ENCODE peak calls at places on chromosomes 4 and X, in six cellular contexts. Y is GM10248; N is stimulated activated naive CD8-positive, alpha-beta T cell treated with anti-CD3 and anti-CD28 coated beads, Interleukin-15, Interleukin-2, amounts not matched to agents 100 U/mL and 50 U/mL, for 24 hours; P is lung microvascular endothelial cell; C is fibroblast of the conjunctiva; K is globus pallidus. J is an unnamed sample.

GRCh38 chr4:12471193-12471592 is 1012.9 kb downstream of the RAB28 start:
- DNase-seq in Y (no peak), N (no peak), P (no peak), C (no peak), K (no peak), J (no peak)

GRCh38 chr4:158139086-158139485 is 33.7 kb downstream of the GASK1B start:
- DNase-seq in Y (no peak), N (no peak), P (no peak), C (no peak), K (no peak), J (no peak)

GRCh38 chrX:110435191-110435590 is 76.5 kb downstream of the RTL9 start:
- DNase-seq in Y (no peak), N (no peak), P (no peak), C (no peak), K (no peak), J (no peak)

GRCh38 chrX:153726286-153727107 is 1.8 kb downstream of the ABCD1 start:
- DNase-seq in Y (peak; percentile 83), N (peak; percentile 43), P (peak; percentile 56), C (no peak), K (peak; percentile 37), J (no peak)

GRCh38 chr4:41806807-41807206 is 58.3 kb upstream of the PHOX2B start:
- DNase-seq in Y (no peak), N (no peak), P (no peak), C (no peak), K (no peak), J (no peak)

GRCh38 chr4:78204176-78204575 is 147.1 kb downstream of the FRAS1 start:
- DNase-seq in Y (no peak), N (no peak), P (no peak), C (no peak), K (no peak), J (no peak)

GRCh38 chr4:145167884-145168283 is 12.5 kb downstream of the OTUD4 start:
- DNase-seq in Y (no peak), N (no peak), P (no peak), C (no peak), K (no peak), J (no peak)

GRCh38 chrX:12080265-12080664 is 58.0 kb upstream of the FRMPD4 start:
- DNase-seq in Y (peak; percentile 10), N (no peak), P (peak; percentile 42), C (peak; percentile 4), K (peak; percentile 5), J (peak; percentile 5)

GRCh38 chr4:138775890-138776289 is 239.7 kb upstream of the NOCT start:
- DNase-seq in Y (peak; percentile 18), N (no peak), P (no peak), C (no peak), K (peak; percentile 48), J (no peak)

GRCh38 chr4:139210486-139210885 is 33.5 kb upstream of the ELF2 start:
- DNase-seq in Y (no peak), N (no peak), P (no peak), C (no peak), K (no peak), J (no peak)

GRCh38 chrX:17700976-17701375 is 36.3 kb upstream of the SCML1 start:
- DNase-seq in Y (no peak), N (no peak), P (no peak), C (no peak), K (no peak), J (no peak)

GRCh38 chrX:22078117-22078516 is 46.0 kb downstream of the PHEX start:
- DNase-seq in Y (no peak), N (no peak), P (no peak), C (no peak), K (no peak), J (no peak)

GRCh38 chr4:99507762-99508161 is 3.1 kb upstream of the C4orf17 start:
- DNase-seq in Y (no peak), N (peak; percentile 7), P (no peak), C (no peak), K (no peak), J (no peak)

GRCh38 chr4:8050555-8051206 is 107.9 kb downstream of the ABLIM2 start:
- DNase-seq in Y (no peak), N (no peak), P (peak; percentile 43), C (peak; percentile 17), K (peak; percentile 61), J (peak; percentile 83)

GRCh38 chr4:125420499-125420898 is 105.7 kb downstream of the FAT4 start:
- DNase-seq in Y (no peak), N (no peak), P (no peak), C (no peak), K (no peak), J (no peak)

GRCh38 chr4:1376841-1377605 is 29.2 kb downstream of the NKX1-1 start:
- DNase-seq in Y (no peak), N (no peak), P (no peak), C (no peak), K (no peak), J (no peak)

GRCh38 chr4:126582737-126583136 is 1050.0 kb upstream of the INTU start:
- DNase-seq in Y (no peak), N (no peak), P (no peak), C (peak; percentile 1), K (no peak), J (no peak)

GRCh38 chr4:151430737-151431457 is 21.9 kb downstream of the FHIP1A start:
- DNase-seq in Y (no peak), N (no peak), P (no peak), C (no peak), K (no peak), J (no peak)

GRCh38 chr4:107304699-107305286 is 268.7 kb upstream of the DKK2 start:
- DNase-seq in Y (no peak), N (no peak), P (no peak), C (no peak), K (no peak), J (no peak)

GRCh38 chr4:128350449-128351045 is 62.9 kb upstream of the PGRMC2 start:
- DNase-seq in Y (no peak), N (no peak), P (no peak), C (no peak), K (no peak), J (no peak)

GRCh38 chr4:158810487-158811215 is 41.8 kb downstream of the FNIP2 start:
- DNase-seq in Y (no peak), N (peak; percentile 13), P (peak; percentile 91), C (peak; percentile 64), K (no peak), J (peak; percentile 48)

GRCh38 chr4:101790521-101791188 is at the start of gene BANK1:
- DNase-seq in Y (peak; percentile 85), N (peak; percentile 57), P (peak; percentile 48), C (peak; percentile 5), K (peak; percentile 46), J (peak; percentile 67)

GRCh38 chr4:177530561-177530960 is 88.3 kb upstream of the AGA start:
- DNase-seq in Y (no peak), N (no peak), P (no peak), C (no peak), K (no peak), J (no peak)

GRCh38 chrX:38175140-38175539 is 45.5 kb downstream of the SRPX start:
- DNase-seq in Y (peak; percentile 17), N (peak; percentile 3), P (peak; percentile 55), C (no peak), K (no peak), J (peak; percentile 23)

GRCh38 chr4:55636622-55636999 is 513 bp upstream of the NMU start:
- DNase-seq in Y (no peak), N (no peak), P (no peak), C (no peak), K (no peak), J (no peak)

GRCh38 chrX:119654112-119654531 is 38.8 kb downstream of the SEPTIN6 start:
- DNase-seq in Y (no peak), N (peak; percentile 19), P (no peak), C (no peak), K (peak; percentile 11), J (peak; percentile 33)

GRCh38 chrX:137166591-137166990 is 132.8 kb upstream of the GPR101 start:
- DNase-seq in Y (no peak), N (peak; percentile 8), P (peak; percentile 36), C (no peak), K (no peak), J (peak; percentile 4)

GRCh38 chrX:78658851-78659744 is at the start of gene RTL3:
- DNase-seq in Y (no peak), N (no peak), P (peak; percentile 18), C (peak; percentile 33), K (no peak), J (no peak)

GRCh38 chr4:152944678-152945320 is 8.7 kb downstream of the FHDC1 start:
- DNase-seq in Y (no peak), N (no peak), P (no peak), C (no peak), K (no peak), J (no peak)